ENCODE peak calls at places on chromosomes 12 and 14, in six cellular contexts. V is fibroblast of lung; B is Calu3; E is naive thymus-derived CD4-positive, alpha-beta T cell; K is stimulated activated CD4-positive, alpha-beta T cell treated with anti-CD3 and anti-CD28 coated beads, Interleukin-15, amount 100 ng/mL, for 24 hours; L is stimulated activated CD8-positive, alpha-beta memory T cell treated with anti-CD3 and anti-CD28 coated beads, Interleukin-4, amount 100 ng/mL, for 1 hour. T is an unnamed sample.

GRCh38 chr12:84719997-84720396 is 192.6 kb downstream of the SLC6A15 start:
- DNase-seq in V (no peak), B (no peak), E (no peak), K (no peak), L (no peak), T (no peak)

GRCh38 chr12:53560386-53560785 is 53.1 kb upstream of the NPFF start:
- DNase-seq in V (peak), B (no peak), E (no peak), K (no peak), L (no peak), T (no peak)

GRCh38 chr12:2959508-2960431 is 573 bp downstream of the TEAD4 start:
- DNase-seq in V (peak), B (peak), E (no peak), K (peak), L (no peak), T (peak)

GRCh38 chr12:91968772-91969171 is 176.9 kb downstream of the BTG1 start:
- DNase-seq in V (no peak), B (no peak), E (no peak), K (no peak), L (no peak), T (no peak)

GRCh38 chr12:121781751-121782615 is 11.5 kb downstream of the RHOF start:
- DNase-seq in V (no peak), B (no peak), E (peak), K (peak), L (no peak), T (no peak)

GRCh38 chr14:105862581-105863239 is 336.3 kb downstream of the TMEM121 start:
- DNase-seq in V (no peak), B (no peak), E (no peak), K (no peak), L (no peak), T (no peak)

GRCh38 chr12:18825138-18825537 is 87.2 kb downstream of the CAPZA3 start:
- DNase-seq in V (no peak), B (no peak), E (no peak), K (no peak), L (no peak), T (no peak)

GRCh38 chr12:21941522-21942376 is 523 bp upstream of the ABCC9 start:
- DNase-seq in V (peak), B (no peak), E (no peak), K (no peak), L (no peak), T (peak)

GRCh38 chr12:132391326-132392041 is 62.1 kb upstream of the GALNT9 start:
- DNase-seq in V (no peak), B (no peak), E (no peak), K (no peak), L (no peak), T (no peak)

GRCh38 chr12:91958816-91959215 is 186.8 kb downstream of the BTG1 start:
- DNase-seq in V (peak), B (no peak), E (no peak), K (no peak), L (no peak), T (no peak)

GRCh38 chr12:97545804-97546203 is 83.2 kb downstream of the RMST start:
- DNase-seq in V (no peak), B (no peak), E (no peak), K (no peak), L (no peak), T (no peak)

GRCh38 chr14:44777567-44777966 is 184.2 kb downstream of the KLHL28 start:
- DNase-seq in V (no peak), B (no peak), E (no peak), K (no peak), L (no peak), T (no peak)

GRCh38 chr12:9925746-9926393 is 6.3 kb downstream of the CLEC2A start:
- DNase-seq in V (peak), B (peak), E (peak), K (peak), L (no peak), T (peak)

GRCh38 chr14:100067971-100068959 is 3.0 kb downstream of the EVL start:
- DNase-seq in V (peak), B (peak), E (peak), K (peak), L (peak), T (no peak)

GRCh38 chr14:70808402-70809237 is 693 bp downstream of the MAP3K9 start:
- DNase-seq in V (peak), B (peak), E (peak), K (peak), L (no peak), T (peak)

GRCh38 chr14:71711131-71711530 is 221.1 kb upstream of the RGS6 start:
- DNase-seq in V (peak), B (no peak), E (no peak), K (no peak), L (no peak), T (no peak)

GRCh38 chr14:91417134-91417982 is at the start of gene CCDC88C:
- DNase-seq in V (peak), B (peak), E (peak), K (peak), L (peak), T (peak)

T was measured in HEK293T.